ENCODE peak calls at places on chromosomes 4 and X, in six cellular contexts. L, X, O, M, W and H are unnamed samples.

GRCh38 chr4:34964613-34965012 is 1279.7 kb downstream of the ARAP2 start:
- DNase-seq in L (no peak), X (no peak), O (no peak), M (no peak), W (no peak), H (no peak)

GRCh38 chr4:111136438-111136837 is 513.6 kb upstream of the PITX2 start:
- DNase-seq in L (no peak), X (no peak), O (no peak), M (no peak), W (no peak), H (no peak)

GRCh38 chr4:5747746-5748365 is 36.9 kb downstream of the EVC start:
- DNase-seq in L (peak; percentile 96), X (no peak), O (no peak), M (no peak), W (peak; percentile 30), H (peak; percentile 68)

GRCh38 chr4:165715211-165715610 is 157.8 kb upstream of the TLL1 start:
- DNase-seq in L (no peak), X (no peak), O (no peak), M (no peak), W (no peak), H (no peak)

GRCh38 chrX:57445046-57445445 is 146.8 kb upstream of the ZXDB start:
- DNase-seq in L (no peak), X (no peak), O (no peak), M (no peak), W (no peak), H (no peak)

GRCh38 chr4:146095867-146096266 is 79.7 kb upstream of the LSM6 start:
- DNase-seq in L (no peak), X (no peak), O (no peak), M (no peak), W (no peak), H (no peak)

GRCh38 chrX:135328421-135329005 is 19.2 kb downstream of the ETDC start:
- DNase-seq in L (no peak), X (no peak), O (no peak), M (no peak), W (no peak), H (no peak)

GRCh38 chr4:19259920-19260319 is 991.8 kb upstream of the SLIT2 start:
- DNase-seq in L (no peak), X (no peak), O (no peak), M (no peak), W (no peak), H (no peak)

GRCh38 chrX:94676285-94676684 is 1002.3 kb downstream of the FAM133A start:
- DNase-seq in L (no peak), X (no peak), O (no peak), M (no peak), W (no peak), H (no peak)

GRCh38 chrX:10159069-10159468 is 2.3 kb downstream of the CLCN4 start:
- DNase-seq in L (no peak), X (no peak), O (peak; percentile 64), M (no peak), W (no peak), H (no peak)

GRCh38 chr4:20028694-20029093 is 223.0 kb upstream of the SLIT2 start:
- DNase-seq in L (peak; percentile 26), X (no peak), O (no peak), M (no peak), W (no peak), H (no peak)

GRCh38 chrX:9072281-9072680 is 38.4 kb upstream of the FAM9B start:
- DNase-seq in L (no peak), X (no peak), O (no peak), M (no peak), W (no peak), H (no peak)

GRCh38 chr4:5866841-5867782 is 25.8 kb downstream of the CRMP1 start:
- DNase-seq in L (no peak), X (no peak), O (no peak), M (no peak), W (no peak), H (no peak)

DNA sequence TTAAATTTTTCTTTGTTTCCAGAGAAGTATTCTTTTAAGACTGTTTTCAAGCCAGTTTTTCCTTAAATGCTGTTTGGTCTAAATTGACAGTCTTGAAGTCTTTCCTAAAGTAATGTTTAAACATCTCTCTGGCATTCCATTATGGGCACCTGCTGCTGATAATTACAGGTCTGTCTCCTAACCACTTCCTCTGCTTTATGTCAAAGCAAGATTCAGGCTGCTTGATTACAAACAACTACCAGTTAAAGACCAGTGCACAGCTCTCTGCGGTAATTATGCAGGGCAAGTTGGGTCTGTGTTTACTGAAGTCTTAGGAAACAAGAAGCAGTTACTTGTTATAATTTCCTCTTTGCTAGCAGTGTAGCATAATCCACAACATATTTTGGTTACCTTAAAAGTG is 17.6 kb downstream of the UNC5C start:
- DNase-seq in L (no peak), X (peak; percentile 82), O (no peak), M (no peak), W (no peak), H (no peak)
- TF ChIP-seq CTCF in L (no peak), X (no peak), O (no peak), M (no peak), W (no peak), H (no peak)

DNA sequence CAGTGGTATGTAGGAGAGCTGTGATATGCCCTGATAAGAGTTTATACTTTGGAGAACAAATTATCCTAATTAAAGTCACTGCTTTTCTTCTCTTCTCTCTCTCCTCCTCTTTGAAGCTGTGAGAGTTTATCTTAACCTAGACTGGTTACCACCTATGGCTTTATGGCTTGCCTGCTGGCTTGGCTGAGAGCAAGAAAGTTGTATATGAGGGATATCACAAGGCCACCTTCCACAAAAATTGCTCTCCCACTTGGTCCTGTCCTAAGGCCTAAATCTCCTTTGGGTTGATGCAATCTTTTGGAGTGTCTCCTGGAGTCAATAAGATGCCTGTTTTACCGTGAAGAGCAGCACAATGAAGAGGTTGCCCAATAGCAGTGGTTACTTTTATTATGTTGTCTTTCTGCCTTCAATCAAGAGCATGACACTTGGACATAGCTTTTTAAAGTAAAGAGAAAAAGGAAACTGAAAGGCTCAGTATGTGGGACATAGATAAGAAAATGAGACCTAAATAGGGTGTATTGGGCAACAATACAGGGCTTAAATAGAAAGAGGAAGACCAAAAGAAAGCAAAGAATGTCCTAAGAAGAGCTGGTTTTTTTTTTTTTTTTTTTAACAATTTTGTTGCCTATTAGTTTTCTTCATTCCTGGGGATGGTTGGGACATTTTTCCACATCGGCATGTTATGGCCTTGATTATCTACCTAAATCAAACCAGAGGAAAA is 9.2 kb downstream of the GUCY1A1 start:
- DNase-seq in L (no peak), X (no peak), O (no peak), M (no peak), W (no peak), H (no peak)
- H3K27ac ChIP-seq in L (no peak overlapping the region), X (no peak overlapping the region), O (no peak overlapping the region), M (peak overlapping the region; percentile 22), W (peak overlapping the region; percentile 38), H (peak overlapping the region; percentile 97)

DNA sequence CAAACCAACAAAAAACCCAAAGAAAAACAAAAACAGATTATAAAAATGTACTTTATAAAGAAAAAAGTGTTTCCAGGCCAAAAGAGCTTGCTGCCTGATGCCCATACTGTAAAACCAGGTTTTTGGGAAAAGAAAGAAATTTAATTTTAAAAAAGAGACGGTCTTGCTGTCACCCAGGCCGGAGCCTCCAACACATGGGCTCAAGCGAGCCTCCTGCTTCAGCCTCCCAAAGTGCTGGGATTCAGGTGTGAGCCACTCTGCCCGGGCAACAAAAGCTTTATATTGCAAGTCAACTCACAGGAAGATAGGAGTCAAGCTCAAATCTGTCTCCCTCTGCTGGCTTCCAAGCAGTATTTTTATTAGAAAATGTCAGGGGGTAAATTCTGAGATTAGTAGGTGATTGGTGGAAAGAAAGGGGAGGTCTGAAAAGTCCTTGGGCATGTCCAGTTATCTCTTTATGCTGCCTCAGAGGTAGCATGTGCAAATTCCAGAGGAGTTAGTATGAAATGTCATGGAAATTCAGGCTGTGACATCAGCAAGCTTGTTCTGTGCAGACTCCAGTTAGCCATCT is 39.4 kb downstream of the MGST2 start:
- DNase-seq in L (peak; percentile 10), X (no peak), O (peak; percentile 30), M (no peak), W (no peak), H (no peak)
- TF ChIP-seq CTCF in L (peak; percentile 26), X (peak; percentile 50), O (peak; percentile 38), M (no peak), W (no peak), H (no peak)

DNA sequence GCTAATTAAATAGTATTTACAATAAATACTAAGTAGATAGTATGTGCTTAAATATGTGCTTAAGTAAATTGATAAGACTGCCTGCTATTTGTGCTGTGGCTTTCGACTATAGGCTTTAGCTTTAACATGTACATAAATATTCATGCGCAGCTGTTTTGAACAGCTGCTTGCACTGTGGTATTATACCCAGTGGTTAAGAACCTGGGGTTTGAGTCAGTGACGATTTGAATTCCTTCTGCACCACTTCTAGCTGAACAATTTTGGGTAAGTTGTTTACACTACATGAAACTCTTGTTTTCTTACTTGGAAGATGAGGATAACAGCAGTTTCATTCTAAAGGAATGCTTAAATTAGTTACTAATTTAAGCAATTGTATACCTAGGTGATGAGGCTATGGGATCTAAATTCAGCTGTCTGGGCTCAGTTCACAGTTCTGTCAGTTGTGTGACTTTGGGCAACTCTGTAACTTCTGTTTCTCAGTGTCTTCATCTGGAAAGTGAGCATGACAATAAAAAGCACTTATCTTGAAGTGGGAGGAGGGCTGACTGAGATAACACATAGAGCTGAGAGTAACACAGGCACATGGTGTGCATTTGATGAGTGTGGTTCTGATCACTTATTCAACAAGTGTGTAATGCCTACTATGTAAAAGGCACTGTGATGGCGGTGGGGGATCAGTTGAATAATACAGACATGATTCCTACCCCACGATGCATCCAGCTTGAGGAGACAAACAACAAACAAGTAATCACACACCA is 37.0 kb downstream of the HPGDS start:
- DNase-seq in L (no peak), X (no peak), O (peak; percentile 11), M (no peak), W (no peak), H (no peak)
- H3K27ac ChIP-seq in L (no peak overlapping the region), X (no peak overlapping the region), O (no peak overlapping the region), M (no peak overlapping the region), W (no peak overlapping the region), H (no peak overlapping the region)

GRCh38 chr4:7189475-7190277 is 2.7 kb upstream of the SORCS2 start:
- DNase-seq in L (no peak), X (no peak), O (no peak), M (peak; percentile 17), W (no peak), H (peak; percentile 51)
- TF ChIP-seq CTCF in L (no peak), X (no peak), O (no peak), M (no peak), W (no peak), H (no peak)